ENCODE peak calls at places on chromosomes 16 and 17, in nine cellular contexts. S is GM12892; U is stimulated activated CD8-positive, alpha-beta memory T cell treated with anti-CD3 and anti-CD28 coated beads, Interleukin-4, amount 100 ng/mL, for 1 hour; T is HCT116; F is GM04504; O is transverse colon; Y is T-cell; L is left kidney; M is iPS-NIHi11. G is an unnamed sample.

GRCh38 chr16:85387171-85387507 is 226.0 kb upstream of the GSE1 start:
- DNase-seq in L (no peak), U (no peak), M (no peak), O (no peak), Y (no peak), S (no peak), T (no peak), F (no peak), G (no peak)

GRCh38 chr16:79519448-79519847 is 81.1 kb downstream of the MAF start:
- DNase-seq in O (peak; percentile 30), L (no peak), U (no peak), M (no peak), F (no peak), S (no peak), Y (no peak), T (no peak), G (no peak)

GRCh38 chr16:46573008-46573833 is 48.0 kb downstream of the SHCBP1 start:
- DNase-seq in F (peak; percentile 12), U (no peak), S (no peak), O (no peak), Y (no peak), L (no peak), T (no peak), M (peak; percentile 20), G (no peak)

GRCh38 chr16:53087101-53087500 is 32.3 kb downstream of the CHD9 start:
- DNase-seq in F (peak; percentile 12), M (no peak), L (no peak), T (no peak), U (no peak), Y (no peak), O (no peak), S (no peak), G (no peak)

GRCh38 chr17:50173335-50173941 is 7.6 kb downstream of the SGCA start:
- DNase-seq in Y (no peak), S (no peak), M (no peak), L (peak; percentile 74), O (no peak), F (peak; percentile 85), T (no peak), U (no peak), G (no peak)

GRCh38 chr16:58366247-58367031 is 25.8 kb upstream of the GINS3 start:
- DNase-seq in M (no peak), F (peak; percentile 12), S (no peak), U (no peak), L (no peak), T (no peak), Y (no peak), O (no peak), G (no peak)

GRCh38 chr16:17343028-17343427 is 127.7 kb downstream of the XYLT1 start:
- DNase-seq in M (no peak), L (no peak), S (peak; percentile 37), T (no peak), F (no peak), Y (peak; percentile 25), O (peak; percentile 54), U (peak; percentile 23), G (no peak)

GRCh38 chr16:67841198-67841815 is 813 bp upstream of the THAP11 start:
- DNase-seq in M (no peak), O (no peak), Y (no peak), F (no peak), T (no peak), S (no peak), U (no peak), L (no peak), G (no peak)

GRCh38 chr17:19743101-19744100 is 4.7 kb downstream of the ALDH3A1 start:
- DNase-seq in M (no peak), T (no peak), L (no peak), Y (no peak), F (no peak), O (no peak), U (no peak), S (no peak), G (no peak)

GRCh38 chr16:89749637-89750036 is 28.3 kb downstream of the ZNF276 start:
- DNase-seq in S (no peak), T (no peak), L (no peak), M (no peak), U (no peak), Y (no peak), O (peak; percentile 61), F (no peak), G (peak; percentile 6)

GRCh38 chr17:65035191-65035590 is 21.3 kb downstream of the GNA13 start:
- DNase-seq in S (no peak), U (no peak), L (no peak), M (no peak), Y (no peak), O (no peak), T (no peak), F (no peak), G (no peak)

GRCh38 chr17:46002973-46003316 is 3.9 kb downstream of the STH start:
- DNase-seq in O (no peak), M (no peak), U (no peak), Y (no peak), L (no peak), S (no peak), F (no peak), T (no peak), G (no peak)

GRCh38 chr17:49343273-49343672 is 18.8 kb downstream of the ZNF652 start:
- DNase-seq in F (no peak), U (no peak), T (no peak), L (no peak), S (no peak), Y (no peak), O (no peak), M (no peak), G (no peak)

GRCh38 chr16:76910931-76911330 is 280.1 kb upstream of the MON1B start:
- DNase-seq in T (no peak), M (no peak), S (no peak), O (no peak), L (no peak), F (peak; percentile 65), Y (no peak), U (no peak), G (no peak)

GRCh38 chr16:52553322-52553721 is 6.4 kb upstream of the TOX3 start:
- DNase-seq in U (no peak), M (no peak), S (no peak), L (no peak), Y (no peak), F (no peak), T (no peak), O (no peak), G (no peak)

G was measured in D341Med.